ENCODE peak calls at places on chromosomes 12 and 14, in five cellular contexts. A is hepatocyte, V is stomach, Q is SK-N-SH, S is A673. C is an unnamed sample. For H3K4me1 and H3K9me3, the result is how much of the 10 kb centered on the place peaks cover.

GRCh38 chr14:96108911-96109310 is 69.7 kb downstream of the C14orf132 start:
- DNase-seq in A (no peak), V (no peak), Q (no peak), S (no peak), C (no peak)

GRCh38 chr12:88897723-88898122 is 317.5 kb upstream of the KITLG start:
- DNase-seq in A (no peak), V (no peak), Q (no peak), S (peak), C (no peak)

GRCh38 chr14:104967414-104968152 is 10.6 kb downstream of the AHNAK2 start:
- DNase-seq in A (peak), V (peak), Q (peak), S (no peak), C (no peak)

GRCh38 chr14:49566714-49567113 is 19.5 kb downstream of the RPS29 start:
- DNase-seq in A (no peak), V (no peak), Q (no peak), S (no peak), C (no peak)

GRCh38 chr12:85369365-85370154 is 89.5 kb downstream of the ALX1 start:
- DNase-seq in A (peak), V (no peak), Q (no peak), S (no peak), C (no peak)

GRCh38 chr12:3697311-3697870 is 55.5 kb downstream of the CRACR2A start:
- DNase-seq in A (no peak), V (no peak), Q (no peak), S (no peak), C (no peak)

GRCh38 chr12:16524378-16524777 is 81.6 kb downstream of the LMO3 start:
- DNase-seq in A (no peak), V (no peak), Q (no peak), S (no peak), C (no peak)

GRCh38 chr14:64720190-64720589 is 16.0 kb downstream of the PLEKHG3 start:
- DNase-seq in A (peak), V (peak), Q (no peak), S (no peak), C (no peak)

GRCh38 chr12:109247831-109248654 is 61.0 kb downstream of the FOXN4 start:
- DNase-seq in A (peak), V (peak), Q (no peak), S (no peak), C (no peak)

GRCh38 chr14:69363964-69364363 is 34.1 kb downstream of the ERH start:
- DNase-seq in A (no peak), V (no peak), Q (no peak), S (no peak), C (no peak)

GRCh38 chr12:101608301-101609133 is 13.7 kb downstream of the MYBPC1 start:
- DNase-seq in A (peak), V (peak), Q (no peak), S (no peak), C (no peak)

GRCh38 chr14:99672506-99673327 is 11.4 kb upstream of the CYP46A1 start:
- DNase-seq in A (no peak), V (no peak), Q (no peak), S (no peak), C (no peak)

GRCh38 chr12:16300222-16300621 is 22.7 kb upstream of the SLC15A5 start:
- DNase-seq in A (no peak), V (no peak), Q (no peak), S (peak), C (no peak)

GRCh38 chr14:53360821-53361220 is 207.7 kb upstream of the DDHD1 start:
- DNase-seq in A (no peak), V (no peak), Q (no peak), S (no peak), C (no peak)

GRCh38 chr14:60505448-60505847 is 3.5 kb upstream of the SIX6 start:
- DNase-seq in A (no peak), V (no peak), Q (no peak), S (no peak), C (no peak)

GRCh38 chr14:64410084-64410774 is 22.1 kb downstream of the MTHFD1 start:
- DNase-seq in A (no peak), V (no peak), Q (no peak), S (no peak), C (no peak)

GRCh38 chr14:62303437-62303836 is 541.2 kb downstream of the SNAPC1 start:
- DNase-seq in A (no peak), V (no peak), Q (no peak), S (no peak), C (no peak)

GRCh38 chr12:52380271-52380694 is 5.2 kb downstream of the KRT84 start:
- DNase-seq in A (peak), V (peak), Q (peak), S (peak), C (peak)

GRCh38 chr12:119829439-119829838 is 47.7 kb downstream of the CIT start:
- DNase-seq in A (no peak), V (no peak), Q (no peak), S (no peak), C (no peak)

GRCh38 chr12:1256991-1257390 is 266.0 kb downstream of the ERC1 start:
- DNase-seq in A (no peak), V (no peak), Q (no peak), S (no peak), C (no peak)

GRCh38 chr14:77306406-77307098 is 14.1 kb downstream of the POMT2 start:
- DNase-seq in A (no peak), V (no peak), Q (no peak), S (no peak), C (no peak)

GRCh38 chr12:123907726-123908476 is 64.7 kb downstream of the CCDC92 start:
- DNase-seq in A (peak), V (no peak), Q (no peak), S (no peak), C (no peak)

GRCh38 chr12:109744026-109744425 is 30.4 kb downstream of the FAM222A start:
- DNase-seq in A (no peak), V (peak), Q (peak), S (no peak), C (no peak)

GRCh38 chr12:75658286-75658685 is 146.9 kb upstream of the KRR1 start:
- DNase-seq in A (no peak), V (no peak), Q (no peak), S (no peak), C (no peak)

GRCh38 chr14:75548544-75548943 is 26.3 kb downstream of the BATF start:
- DNase-seq in A (no peak), V (no peak), Q (no peak), S (no peak), C (no peak)

GRCh38 chr14:75545907-75546306 is 23.6 kb downstream of the BATF start:
- DNase-seq in A (no peak), V (no peak), Q (no peak), S (no peak), C (no peak)

GRCh38 chr14:75549169-75549568 is 26.9 kb downstream of the BATF start:
- DNase-seq in A (no peak), V (no peak), Q (no peak), S (no peak), C (no peak)

GRCh38 chr14:75551021-75551420 is 27.4 kb upstream of the FLVCR2 start:
- DNase-seq in A (no peak), V (no peak), Q (no peak), S (no peak), C (no peak)

GRCh38 chr14:75547552-75548250 is 25.4 kb downstream of the BATF start:
- DNase-seq in A (no peak), V (no peak), Q (no peak), S (no peak), C (no peak)
- H3K4me1 ChIP-seq in A (under half), V (under half), Q (under half), S (under half), C (under half)

DNA sequence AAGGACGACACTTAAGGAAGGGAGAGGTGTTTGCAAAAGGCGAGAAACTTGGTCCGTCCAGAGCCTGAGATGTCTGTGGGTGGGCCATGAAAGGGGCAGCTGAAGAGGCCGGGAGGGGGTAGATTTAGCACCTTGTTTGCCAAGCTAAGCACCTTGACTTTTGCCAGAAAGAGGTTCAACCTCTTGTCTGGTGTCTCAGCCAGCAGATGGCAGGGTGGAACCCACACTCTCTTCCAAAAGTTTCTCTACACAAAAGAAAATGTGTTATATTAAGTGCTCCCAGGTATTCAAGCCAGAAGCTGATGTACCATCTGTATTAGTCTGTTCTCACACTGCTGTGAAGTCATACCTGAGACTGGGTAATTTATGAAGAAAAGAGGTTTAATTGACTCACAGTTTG is 69.9 kb downstream of the SUDS3 start:
- DNase-seq in A (no peak), V (no peak), Q (no peak), S (no peak), C (no peak)
- TF ChIP-seq CTCF in A (no peak), V (no peak), Q (no peak), S (no peak), C (no peak)

GRCh38 chr14:85358136-85358785 is 171.7 kb upstream of the FLRT2 start:
- DNase-seq in A (no peak), V (no peak), Q (no peak), S (no peak), C (no peak)

GRCh38 chr14:85357120-85357519 is 172.8 kb upstream of the FLRT2 start:
- DNase-seq in A (no peak), V (no peak), Q (no peak), S (no peak), C (no peak)

DNA sequence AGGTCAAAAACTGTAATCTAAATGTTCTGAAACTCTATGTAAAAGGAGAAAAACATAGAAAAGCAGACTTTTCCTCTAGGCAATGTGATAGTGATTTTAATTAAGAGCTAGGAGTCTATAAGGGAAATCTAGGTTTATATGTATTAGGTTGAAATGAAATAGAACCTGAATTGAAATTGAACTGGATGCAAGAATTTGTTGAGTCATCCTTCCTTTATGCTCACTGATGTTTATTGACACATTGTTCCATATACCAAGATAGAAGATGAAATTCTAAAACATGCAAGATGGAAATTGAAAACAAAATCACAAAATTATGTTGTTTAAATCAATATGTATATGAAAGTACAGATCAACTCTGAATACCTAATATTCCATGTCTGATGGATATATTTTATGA is 170.4 kb upstream of the FLRT2 start:
- DNase-seq in A (no peak), V (no peak), Q (no peak), S (no peak), C (no peak)
- H3K9me3 ChIP-seq in A (under half), V (under half), Q (under half), S (under half), C (under half)

GRCh38 chr12:113224955-113225354 is 3.7 kb downstream of the TPCN1 start:
- DNase-seq in A (no peak), V (no peak), Q (no peak), S (no peak), C (no peak)

GRCh38 chr12:113226696-113227095 is 5.4 kb downstream of the TPCN1 start:
- DNase-seq in A (no peak), V (no peak), Q (no peak), S (no peak), C (peak)

GRCh38 chr12:113227686-113228391 is 6.6 kb downstream of the TPCN1 start:
- DNase-seq in A (no peak), V (no peak), Q (no peak), S (no peak), C (no peak)

GRCh38 chr12:113228394-113229028 is 7.2 kb downstream of the TPCN1 start:
- DNase-seq in A (no peak), V (no peak), Q (no peak), S (no peak), C (peak)

GRCh38 chr12:113227169-113227568 is 5.9 kb downstream of the TPCN1 start:
- DNase-seq in A (no peak), V (no peak), Q (no peak), S (no peak), C (peak)
- H3K4me1 ChIP-seq in A (under half), V (under half), Q (under half), S (under half), C (half or more)

GRCh38 chr14:30754778-30755177 is 119.6 kb upstream of the COCH start:
- DNase-seq in A (no peak), V (no peak), Q (no peak), S (no peak), C (no peak)

GRCh38 chr14:30756594-30756993 is 117.8 kb upstream of the COCH start:
- DNase-seq in A (no peak), V (no peak), Q (no peak), S (peak), C (no peak)

GRCh38 chr14:30753452-30753851 is 120.9 kb upstream of the COCH start:
- DNase-seq in A (no peak), V (no peak), Q (no peak), S (no peak), C (no peak)

GRCh38 chr14:30748343-30748742 is 126.0 kb upstream of the COCH start:
- DNase-seq in A (no peak), V (no peak), Q (no peak), S (no peak), C (no peak)

DNA sequence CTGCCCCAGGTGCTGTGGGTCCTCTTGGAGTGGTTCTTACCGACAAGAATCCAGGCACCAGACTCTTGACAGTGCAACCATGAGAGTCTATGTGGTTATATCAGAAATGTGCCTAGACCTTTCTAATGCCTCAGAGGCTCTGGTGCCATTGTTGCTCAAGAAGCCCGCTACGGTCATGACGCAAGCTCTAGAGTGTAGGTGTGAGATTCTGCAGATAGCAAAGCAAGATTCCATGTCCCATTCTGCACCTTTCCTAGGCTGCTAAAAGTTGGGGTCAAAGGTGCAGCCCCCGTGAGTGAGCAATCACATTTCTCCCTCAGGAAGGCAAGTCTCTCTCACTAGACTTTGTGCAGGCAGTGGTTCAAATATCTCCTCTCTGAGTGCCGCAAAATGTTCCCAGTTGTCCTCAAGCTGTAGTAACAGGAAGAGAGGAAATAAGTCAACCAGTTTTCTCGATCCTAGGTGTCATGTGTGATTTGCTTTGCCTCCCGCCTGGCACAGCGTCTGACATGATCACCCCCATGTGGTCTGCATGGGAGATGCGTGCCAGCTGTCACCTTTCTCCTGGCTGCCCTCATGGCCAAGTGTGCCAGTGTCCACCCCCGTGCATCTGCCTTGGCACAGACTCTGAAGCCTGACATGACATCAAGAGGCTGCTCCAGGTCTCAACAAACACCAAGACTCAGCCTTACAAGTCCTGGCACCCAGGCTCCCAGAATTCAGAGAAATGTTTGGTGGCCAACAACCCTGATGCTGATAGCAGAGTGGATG is 122.5 kb upstream of the COCH start:
- DNase-seq in A (no peak), V (no peak), Q (peak), S (peak), C (no peak)
- TF ChIP-seq CTCF in A (no peak), V (no peak), Q (no peak), S (peak), C (no peak)

DNA sequence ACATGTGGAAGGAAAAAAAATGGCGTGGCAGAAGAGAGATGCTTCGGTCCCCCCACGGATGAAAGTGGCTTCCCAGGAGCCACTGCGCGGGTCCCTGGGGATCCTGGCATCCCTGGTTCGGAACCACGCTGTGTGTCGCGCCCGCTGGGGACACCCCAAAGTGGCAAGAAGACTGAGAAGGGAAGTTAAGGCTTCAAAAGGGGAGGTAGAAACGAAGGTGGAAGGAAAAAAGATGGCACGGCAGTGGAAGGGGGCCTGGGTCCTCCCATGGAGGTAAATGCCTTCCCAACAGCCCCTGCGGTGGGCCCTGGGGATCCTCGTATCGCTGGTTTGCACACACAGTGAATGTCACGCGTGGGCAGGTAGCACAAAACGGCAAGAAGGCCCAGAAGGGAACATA is 281.7 kb downstream of the ALG10 start:
- DNase-seq in A (no peak), V (no peak), Q (no peak), S (no peak), C (no peak)
- H3K9me3 ChIP-seq in A (under half), V (half or more), Q (under half), S (under half), C (under half)

DNA sequence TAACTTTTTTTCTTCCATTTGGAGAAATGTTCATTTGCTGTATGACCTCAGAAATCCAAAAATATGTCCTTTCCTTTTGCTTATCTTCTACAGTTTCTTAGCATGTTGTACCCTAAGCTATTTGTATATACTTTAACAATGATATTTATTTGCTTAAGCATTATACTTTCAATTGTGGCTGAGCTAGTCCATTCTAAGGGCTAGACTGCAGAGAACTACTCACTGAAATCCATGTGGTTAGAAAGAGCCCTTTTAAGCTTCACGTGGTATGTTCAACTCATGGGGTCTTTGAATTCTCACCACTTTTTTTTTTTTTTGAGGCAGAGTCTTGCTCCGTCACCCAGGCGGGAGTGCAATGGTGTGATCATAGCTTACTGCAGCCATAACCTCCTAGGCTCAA is 122.5 kb downstream of the HMGA2 start:
- DNase-seq in A (no peak), V (no peak), Q (no peak), S (no peak), C (no peak)
- H3K4me1 ChIP-seq in A (under half), V (under half), Q (under half), S (half or more), C (under half)

C was measured in adrenal gland.